ENCODE peak calls at places on chromosomes 3 and 15, in nine cellular contexts. One of them, this sample, is unnamed.

GRCh38 chr3:52281980-52282801 is 3.7 kb upstream of the WDR82 start:
- DNase-seq in stimulated activated CD4-positive, alpha-beta T cell treated with anti-CD3 and anti-CD28 coated beads, Interleukin-4, amount 100 ng/mL, for 24 hours: peak
- DNase-seq in NCI-H2029: no peak
- DNase-seq in T1000: no peak
- DNase-seq in AG04449: no peak
- DNase-seq in Right ventricle myocardium superior: no peak
- DNase-seq in B cell: no peak
- DNase-seq in HL-60: no peak
- DNase-seq in NCI-H187: no peak
- DNase-seq in this sample: no peak

GRCh38 chr3:61955483-61955882 is 394.1 kb downstream of the PTPRG start:
- DNase-seq in AG04449: no peak
- DNase-seq in NCI-H187: no peak
- DNase-seq in stimulated activated CD4-positive, alpha-beta T cell treated with anti-CD3 and anti-CD28 coated beads, Interleukin-4, amount 100 ng/mL, for 24 hours: no peak
- DNase-seq in Right ventricle myocardium superior: no peak
- DNase-seq in HL-60: no peak
- DNase-seq in NCI-H2029: no peak
- DNase-seq in T1000: no peak
- DNase-seq in B cell: no peak
- DNase-seq in this sample: no peak

GRCh38 chr3:9102240-9102841 is 139.1 kb upstream of the RAD18 start:
- DNase-seq in T1000: no peak
- DNase-seq in HL-60: no peak
- DNase-seq in Right ventricle myocardium superior: no peak
- DNase-seq in NCI-H187: no peak
- DNase-seq in B cell: no peak
- DNase-seq in NCI-H2029: no peak
- DNase-seq in stimulated activated CD4-positive, alpha-beta T cell treated with anti-CD3 and anti-CD28 coated beads, Interleukin-4, amount 100 ng/mL, for 24 hours: no peak
- DNase-seq in AG04449: no peak
- DNase-seq in this sample: no peak

GRCh38 chr15:68843425-68844311 is 23.0 kb upstream of the ANP32A start:
- DNase-seq in AG04449: no peak
- DNase-seq in stimulated activated CD4-positive, alpha-beta T cell treated with anti-CD3 and anti-CD28 coated beads, Interleukin-4, amount 100 ng/mL, for 24 hours: peak
- DNase-seq in NCI-H2029: no peak
- DNase-seq in NCI-H187: no peak
- DNase-seq in T1000: no peak
- DNase-seq in B cell: peak
- DNase-seq in Right ventricle myocardium superior: no peak
- DNase-seq in HL-60: no peak
- DNase-seq in this sample: no peak

GRCh38 chr15:66923438-66923881 is 141.9 kb upstream of the SMAD3 start:
- DNase-seq in NCI-H187: no peak
- DNase-seq in NCI-H2029: no peak
- DNase-seq in B cell: no peak
- DNase-seq in AG04449: no peak
- DNase-seq in stimulated activated CD4-positive, alpha-beta T cell treated with anti-CD3 and anti-CD28 coated beads, Interleukin-4, amount 100 ng/mL, for 24 hours: peak
- DNase-seq in Right ventricle myocardium superior: no peak
- DNase-seq in HL-60: no peak
- DNase-seq in T1000: no peak
- DNase-seq in this sample: no peak

GRCh38 chr15:69154026-69154425 is 6.4 kb upstream of the GLCE start:
- DNase-seq in T1000: no peak
- DNase-seq in HL-60: no peak
- DNase-seq in AG04449: no peak
- DNase-seq in B cell: no peak
- DNase-seq in stimulated activated CD4-positive, alpha-beta T cell treated with anti-CD3 and anti-CD28 coated beads, Interleukin-4, amount 100 ng/mL, for 24 hours: no peak
- DNase-seq in NCI-H2029: no peak
- DNase-seq in NCI-H187: no peak
- DNase-seq in Right ventricle myocardium superior: no peak
- DNase-seq in this sample: no peak

GRCh38 chr3:56610669-56611335 is 53.8 kb downstream of the CCDC66 start:
- DNase-seq in NCI-H187: no peak
- DNase-seq in T1000: no peak
- DNase-seq in AG04449: no peak
- DNase-seq in HL-60: no peak
- DNase-seq in stimulated activated CD4-positive, alpha-beta T cell treated with anti-CD3 and anti-CD28 coated beads, Interleukin-4, amount 100 ng/mL, for 24 hours: no peak
- DNase-seq in Right ventricle myocardium superior: no peak
- DNase-seq in B cell: no peak
- DNase-seq in NCI-H2029: no peak
- DNase-seq in this sample: no peak

GRCh38 chr3:148333091-148333490 is 364.6 kb upstream of the AGTR1 start:
- DNase-seq in NCI-H187: no peak
- DNase-seq in HL-60: no peak
- DNase-seq in T1000: no peak
- DNase-seq in AG04449: no peak
- DNase-seq in B cell: no peak
- DNase-seq in NCI-H2029: peak
- DNase-seq in Right ventricle myocardium superior: no peak
- DNase-seq in stimulated activated CD4-positive, alpha-beta T cell treated with anti-CD3 and anti-CD28 coated beads, Interleukin-4, amount 100 ng/mL, for 24 hours: no peak
- DNase-seq in this sample: no peak

GRCh38 chr3:78026429-78026828 is 986.5 kb downstream of the ROBO2 start:
- DNase-seq in NCI-H2029: no peak
- DNase-seq in B cell: no peak
- DNase-seq in NCI-H187: no peak
- DNase-seq in HL-60: no peak
- DNase-seq in T1000: no peak
- DNase-seq in stimulated activated CD4-positive, alpha-beta T cell treated with anti-CD3 and anti-CD28 coated beads, Interleukin-4, amount 100 ng/mL, for 24 hours: no peak
- DNase-seq in Right ventricle myocardium superior: no peak
- DNase-seq in AG04449: no peak
- DNase-seq in this sample: no peak

GRCh38 chr15:71885390-71885789 is 75.0 kb downstream of the NR2E3 start:
- DNase-seq in NCI-H187: no peak
- DNase-seq in B cell: no peak
- DNase-seq in HL-60: no peak
- DNase-seq in T1000: no peak
- DNase-seq in stimulated activated CD4-positive, alpha-beta T cell treated with anti-CD3 and anti-CD28 coated beads, Interleukin-4, amount 100 ng/mL, for 24 hours: no peak
- DNase-seq in AG04449: no peak
- DNase-seq in NCI-H2029: no peak
- DNase-seq in Right ventricle myocardium superior: no peak
- DNase-seq in this sample: no peak

GRCh38 chr3:186519021-186519658 is 25.0 kb downstream of the CRYGS start:
- DNase-seq in AG04449: no peak
- DNase-seq in NCI-H2029: no peak
- DNase-seq in B cell: peak
- DNase-seq in T1000: no peak
- DNase-seq in stimulated activated CD4-positive, alpha-beta T cell treated with anti-CD3 and anti-CD28 coated beads, Interleukin-4, amount 100 ng/mL, for 24 hours: peak
- DNase-seq in Right ventricle myocardium superior: no peak
- DNase-seq in HL-60: peak
- DNase-seq in NCI-H187: no peak
- DNase-seq in this sample: no peak

GRCh38 chr3:55169608-55170010 is 241.8 kb upstream of the LRTM1 start:
- DNase-seq in HL-60: no peak
- DNase-seq in AG04449: peak
- DNase-seq in B cell: no peak
- DNase-seq in NCI-H187: no peak
- DNase-seq in Right ventricle myocardium superior: no peak
- DNase-seq in NCI-H2029: no peak
- DNase-seq in stimulated activated CD4-positive, alpha-beta T cell treated with anti-CD3 and anti-CD28 coated beads, Interleukin-4, amount 100 ng/mL, for 24 hours: no peak
- DNase-seq in T1000: peak
- DNase-seq in this sample: peak

GRCh38 chr15:65996901-65997300 is 127.6 kb downstream of the RAB11A start:
- DNase-seq in HL-60: no peak
- DNase-seq in NCI-H2029: no peak
- DNase-seq in NCI-H187: no peak
- DNase-seq in B cell: no peak
- DNase-seq in stimulated activated CD4-positive, alpha-beta T cell treated with anti-CD3 and anti-CD28 coated beads, Interleukin-4, amount 100 ng/mL, for 24 hours: no peak
- DNase-seq in AG04449: no peak
- DNase-seq in T1000: no peak
- DNase-seq in Right ventricle myocardium superior: no peak
- DNase-seq in this sample: no peak